ENCODE peak calls at places on chromosomes 12 and 14, in four cellular contexts. D is K562, J is prostate gland, F is upper lobe of left lung. U is an unnamed sample.

GRCh38 chr12:123070267-123071081 is 80.4 kb downstream of the PITPNM2 start:
- DNase-seq in D (no peak), J (no peak), F (no peak), U (no peak)

GRCh38 chr12:29113101-29113500 is 36.0 kb upstream of the FAR2 start:
- DNase-seq in D (no peak), J (no peak), F (no peak), U (no peak)

GRCh38 chr12:96242597-96242996 is 48.4 kb downstream of the ELK3 start:
- DNase-seq in D (peak), J (no peak), F (no peak), U (no peak)

GRCh38 chr12:119343130-119343529 is 8.6 kb downstream of the CCDC60 start:
- DNase-seq in D (no peak), J (no peak), F (no peak), U (no peak)

GRCh38 chr12:122517877-122518276 is 8.9 kb downstream of the RSRC2 start:
- DNase-seq in D (no peak), J (no peak), F (no peak), U (no peak)

GRCh38 chr12:120539303-120539702 is 5.1 kb downstream of the RNF10 start:
- DNase-seq in D (no peak), J (no peak), F (no peak), U (no peak)

GRCh38 chr12:46266382-46266791 is 2.5 kb downstream of the SLC38A1 start:
- DNase-seq in D (peak), J (no peak), F (no peak), U (no peak)

GRCh38 chr14:31312934-31313333 is 105.3 kb upstream of the HECTD1 start:
- DNase-seq in D (no peak), J (no peak), F (no peak), U (no peak)

GRCh38 chr12:65184858-65185229 is 15.5 kb downstream of the LEMD3 start:
- DNase-seq in D (no peak), J (no peak), F (no peak), U (no peak)

GRCh38 chr12:227923-228845 is 14.2 kb upstream of the SLC6A12 start:
- DNase-seq in D (no peak), J (no peak), F (no peak), U (no peak)

GRCh38 chr12:96143827-96144226 is 50.3 kb upstream of the ELK3 start:
- DNase-seq in D (no peak), J (no peak), F (no peak), U (no peak)

GRCh38 chr12:80716711-80717469 is at the start of gene MYF5:
- DNase-seq in D (no peak), J (no peak), F (no peak), U (no peak)

GRCh38 chr14:91252901-91253794 is 8.6 kb upstream of the GPR68 start:
- DNase-seq in D (peak), J (peak), F (peak), U (no peak)

GRCh38 chr14:51293149-51293925 is 53.3 kb downstream of the TMX1 start:
- DNase-seq in D (no peak), J (no peak), F (no peak), U (no peak)

GRCh38 chr12:62434504-62435336 is 31.9 kb upstream of the MON2 start:
- DNase-seq in D (no peak), J (peak), F (peak), U (no peak)

GRCh38 chr14:31133133-31133532 is 74.5 kb downstream of the HECTD1 start:
- DNase-seq in D (no peak), J (no peak), F (no peak), U (no peak)

GRCh38 chr12:108582981-108583770 is 14.7 kb downstream of the TMEM119 start:
- DNase-seq in D (no peak), J (no peak), F (no peak), U (no peak)

GRCh38 chr14:56881181-56881580 is 70.9 kb upstream of the OTX2 start:
- DNase-seq in D (no peak), J (no peak), F (no peak), U (no peak)

GRCh38 chr14:50173891-50174290 is 57.5 kb downstream of the SOS2 start:
- DNase-seq in D (no peak), J (no peak), F (no peak), U (no peak)

GRCh38 chr14:53462931-53463778 is 310.0 kb upstream of the DDHD1 start:
- DNase-seq in D (no peak), J (no peak), F (peak), U (no peak)

GRCh38 chr12:78470354-78471195 is 394.0 kb upstream of the SYT1 start:
- DNase-seq in D (no peak), J (peak), F (peak), U (no peak)

GRCh38 chr12:459430-460258 is at the start of gene B4GALNT3:
- DNase-seq in D (peak), J (peak), F (peak), U (peak)

GRCh38 chr14:72448212-72448611 is 445.7 kb downstream of the DPF3 start:
- DNase-seq in D (no peak), J (no peak), F (no peak), U (no peak)

GRCh38 chr12:2332266-2332665 is 279.5 kb downstream of the CACNA1C start:
- DNase-seq in D (no peak), J (no peak), F (no peak), U (no peak)

GRCh38 chr12:110688446-110689001 is 391 bp downstream of the HVCN1 start:
- DNase-seq in D (no peak), J (no peak), F (no peak), U (no peak)

GRCh38 chr12:76277480-76277879 is 70.7 kb downstream of the BBS10 start:
- DNase-seq in D (no peak), J (no peak), F (no peak), U (no peak)

GRCh38 chr14:74860179-74860578 is 15.8 kb downstream of the PROX2 start:
- DNase-seq in D (no peak), J (no peak), F (no peak), U (no peak)

DNA sequence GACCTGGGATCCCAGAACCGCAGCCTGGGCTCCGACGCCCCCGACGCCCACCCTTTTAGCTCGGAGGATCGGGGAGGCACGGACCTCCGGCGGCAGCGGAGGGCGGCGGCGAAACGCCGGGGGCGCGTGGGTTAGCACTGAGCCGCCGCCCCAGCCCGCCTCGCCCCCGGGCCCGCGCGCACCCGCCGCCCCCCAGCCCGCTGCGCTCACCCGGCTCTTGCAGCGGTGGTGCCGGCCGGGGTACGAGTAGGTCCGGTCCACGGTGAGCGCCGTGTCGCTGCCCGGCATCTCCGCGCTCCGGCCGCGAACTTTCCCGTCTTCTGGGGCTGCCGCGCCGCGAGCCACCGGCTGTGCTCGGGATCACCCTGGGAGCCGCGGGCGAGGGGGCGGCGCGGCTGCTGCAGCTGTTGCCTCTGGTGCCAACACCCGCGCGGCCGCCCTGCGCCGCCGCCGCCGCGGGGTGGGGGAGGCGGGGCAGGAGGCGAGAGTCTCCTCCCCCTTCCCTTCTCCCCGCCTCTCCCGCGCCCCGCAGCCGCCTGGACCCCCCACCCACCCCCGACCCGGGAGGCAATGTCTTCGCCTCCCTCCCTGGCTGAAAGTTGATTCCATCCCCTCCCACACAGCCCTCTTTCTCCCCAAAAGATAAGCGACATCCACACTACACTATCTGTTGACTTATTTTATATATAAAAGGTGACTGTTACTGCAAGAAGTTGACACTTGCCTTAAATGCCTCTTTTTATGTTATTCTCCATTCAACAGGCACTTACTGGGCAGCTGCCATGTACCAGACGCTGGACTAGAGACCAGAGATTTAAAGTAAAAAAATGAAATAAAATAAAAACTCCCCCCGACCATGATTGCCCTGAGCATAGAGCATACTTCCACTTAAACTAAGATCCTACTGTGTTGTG is at the start of gene TMCC3:
- DNase-seq in D (no peak), J (peak), F (peak), U (peak)
- TF ChIP-seq POLR2A in D (no peak), J (peak), F (peak), U (no peak)

GRCh38 chr12:94100990-94101901 is 47.1 kb upstream of the PLXNC1 start:
- DNase-seq in D (peak), J (peak), F (peak), U (peak)
- TF ChIP-seq POLR2AphosphoS5 in D (no peak), J (peak), F (peak), U (no peak)

GRCh38 chr12:52147367-52147972 is 44.3 kb downstream of the KRT80 start:
- DNase-seq in D (peak), J (peak), F (peak), U (no peak)
- TF ChIP-seq POLR2A in D (no peak), J (peak), F (peak), U (no peak)

GRCh38 chr14:66824251-66824650 is 316.3 kb downstream of the GPHN start:
- DNase-seq in D (no peak), J (no peak), F (no peak), U (no peak)
- TF ChIP-seq POLR2AphosphoS5 in D (no peak), J (no peak), F (no peak), U (no peak)

DNA sequence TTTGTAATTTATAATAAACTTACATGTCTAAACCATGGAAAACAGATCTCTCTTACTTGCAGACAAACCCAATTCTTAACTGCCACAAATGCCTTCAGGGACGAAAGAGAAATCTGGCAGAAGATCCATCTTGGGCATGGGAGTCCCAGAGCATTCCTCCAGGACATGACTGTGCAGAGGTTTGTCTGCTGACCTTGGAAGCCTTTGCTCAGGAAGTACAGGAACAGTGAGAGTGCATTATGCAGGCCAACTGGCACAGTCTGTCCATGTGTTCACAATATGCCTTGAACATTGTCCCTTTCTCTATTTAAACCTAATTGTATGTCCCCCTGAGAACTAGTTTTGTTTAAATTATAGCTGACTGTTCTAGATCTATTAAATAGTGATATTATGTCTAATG is 467.1 kb downstream of the ATP23 start:
- DNase-seq in D (no peak), J (peak), F (no peak), U (no peak)
- TF ChIP-seq POLR2A in D (no peak), J (no peak), F (no peak), U (no peak)

GRCh38 chr12:57460457-57461325 is 1.1 kb downstream of the GLI1 start:
- DNase-seq in D (peak), J (no peak), F (no peak), U (no peak)

GRCh38 chr12:57459750-57460400 is at the start of gene GLI1:
- DNase-seq in D (peak), J (no peak), F (no peak), U (no peak)

GRCh38 chr12:57462307-57463253 is 3.0 kb downstream of the GLI1 start:
- DNase-seq in D (peak), J (peak), F (peak), U (peak)

GRCh38 chr12:57461904-57462306 is 2.3 kb downstream of the GLI1 start:
- DNase-seq in D (no peak), J (no peak), F (no peak), U (no peak)

DNA sequence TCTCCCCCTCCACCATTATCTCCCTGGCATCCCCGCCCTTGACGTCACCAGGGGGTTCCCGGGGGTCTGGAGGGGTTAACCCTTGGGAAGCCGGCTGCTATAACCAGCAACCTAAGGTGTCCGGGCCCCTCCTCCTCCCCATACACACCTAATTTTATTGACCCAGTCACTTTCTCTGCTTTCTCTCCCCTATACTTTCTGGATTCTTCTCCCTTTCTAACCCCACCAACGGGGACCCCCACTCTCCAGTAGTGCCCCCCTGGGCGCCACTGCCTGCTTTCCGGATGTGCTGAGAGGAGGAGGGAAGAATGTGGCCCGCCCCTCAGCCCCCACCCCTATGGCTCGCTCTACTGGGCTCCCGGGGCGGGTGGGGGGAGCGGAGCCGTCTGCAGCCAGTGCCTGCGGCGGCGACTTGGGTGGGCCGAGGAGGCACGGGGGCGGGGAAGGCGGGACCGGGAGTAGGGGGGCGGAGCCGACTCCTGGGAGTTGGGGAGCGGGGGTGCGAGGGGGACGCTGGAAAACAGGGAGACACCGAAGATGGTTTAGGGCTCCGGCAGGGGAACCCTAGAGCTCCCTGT is 1.8 kb downstream of the GLI1 start:
- DNase-seq in D (peak), J (peak), F (peak), U (no peak)
- TF ChIP-seq POLR2AphosphoS5 in D (no peak), J (no peak), F (no peak), U (no peak)

DNA sequence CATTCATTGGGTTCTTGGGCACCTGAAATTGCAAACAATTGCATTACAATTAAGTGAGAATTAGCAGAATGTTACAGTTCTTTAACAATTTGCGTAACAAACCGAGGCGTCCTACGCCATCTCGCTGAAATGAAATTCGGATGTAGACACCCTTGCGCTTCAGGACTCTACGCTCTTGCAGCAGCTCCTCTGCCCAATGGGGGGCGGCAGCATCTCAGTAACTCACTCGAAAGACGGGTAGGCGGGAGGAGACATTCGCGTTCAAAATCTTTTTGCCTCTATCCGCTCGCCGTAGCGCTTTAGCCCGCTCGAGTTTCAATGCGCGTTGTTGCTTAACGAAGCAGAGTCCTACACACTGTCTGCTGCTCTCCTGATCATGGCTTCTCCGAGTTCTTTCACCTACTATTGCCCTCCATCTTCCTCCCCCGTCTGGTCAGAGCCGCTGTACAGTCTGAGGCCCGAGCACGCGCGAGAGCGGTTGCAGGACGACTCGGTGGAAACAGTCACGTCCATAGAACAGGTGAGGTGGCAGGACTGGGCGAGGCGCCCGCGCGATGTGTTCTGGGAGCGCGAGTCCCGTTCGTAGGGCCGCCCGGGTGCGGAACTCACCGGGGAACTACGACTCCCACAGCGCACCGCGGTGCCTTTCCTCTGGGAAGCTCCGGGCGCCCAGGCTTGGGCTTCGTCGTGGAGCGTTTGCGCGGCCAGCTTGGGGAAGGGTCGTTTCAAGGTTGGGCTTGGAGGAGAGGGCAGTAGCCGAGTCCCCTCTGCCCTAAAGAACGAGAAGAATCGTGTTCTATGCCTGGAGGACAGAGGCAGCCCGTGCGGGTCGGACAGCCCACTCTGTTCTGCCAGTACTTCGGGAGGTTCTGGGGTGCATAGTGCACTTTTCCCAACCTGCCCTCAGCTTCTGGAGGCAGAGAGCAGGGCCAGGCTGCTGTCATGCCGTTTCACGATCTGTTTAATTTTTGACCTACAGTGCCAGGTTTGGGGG is at the start of gene FNTB:
- DNase-seq in D (peak), J (peak), F (peak), U (peak)
- TF ChIP-seq POLR2A in D (peak), J (peak), F (peak), U (peak)

GRCh38 chr14:39184628-39185255 is 9.7 kb downstream of the PNN start:
- DNase-seq in D (no peak), J (no peak), F (no peak), U (no peak)
- TF ChIP-seq POLR2AphosphoS5 in D (peak), J (no peak), F (no peak), U (peak)